ENCODE peak calls at places on chromosome 22, in eight cellular contexts. One of them, this sample, is unnamed.

GRCh38 chr22:42752912-42753311 is 32.2 kb upstream of the A4GALT start:
- ATAC-seq in upper lobe of left lung: no peak
- ATAC-seq in K562: no peak
- ATAC-seq in GM23338: no peak
- ATAC-seq in GM12878: peak; percentile 80
- ATAC-seq in HCT116: no peak
- ATAC-seq in HepG2: no peak
- ATAC-seq in Panc1: no peak
- ATAC-seq in this sample: no peak

GRCh38 chr22:48618326-48618725 is 1209.3 kb downstream of the BRD1 start:
- ATAC-seq in upper lobe of left lung: no peak
- ATAC-seq in K562: no peak
- ATAC-seq in GM12878: no peak
- ATAC-seq in GM23338: no peak
- ATAC-seq in HepG2: no peak
- ATAC-seq in Panc1: no peak
- ATAC-seq in HCT116: no peak
- ATAC-seq in this sample: no peak

GRCh38 chr22:45911601-45912271 is 65.2 kb downstream of the WNT7B start:
- ATAC-seq in K562: peak; percentile 63
- ATAC-seq in GM23338: peak; percentile 25
- ATAC-seq in HepG2: peak; percentile 25
- ATAC-seq in HCT116: peak; percentile 82
- ATAC-seq in GM12878: no peak
- ATAC-seq in Panc1: no peak
- ATAC-seq in upper lobe of left lung: peak; percentile 85
- ATAC-seq in this sample: no peak

GRCh38 chr22:50261615-50262459 is at the start of gene MAPK12:
- ATAC-seq in upper lobe of left lung: no peak
- ATAC-seq in K562: peak; percentile 76
- ATAC-seq in HepG2: peak; percentile 2
- ATAC-seq in GM23338: peak; percentile 48
- ATAC-seq in GM12878: peak; percentile 78
- ATAC-seq in HCT116: peak; percentile 73
- ATAC-seq in Panc1: peak; percentile 62
- ATAC-seq in this sample: peak; percentile 52

GRCh38 chr22:22348127-22348814 is 103.7 kb downstream of the VPREB1 start:
- ATAC-seq in HepG2: peak; percentile 95
- ATAC-seq in upper lobe of left lung: no peak
- ATAC-seq in K562: peak; percentile 73
- ATAC-seq in GM23338: peak; percentile 84
- ATAC-seq in Panc1: peak; percentile 51
- ATAC-seq in GM12878: peak; percentile 66
- ATAC-seq in HCT116: peak; percentile 95
- ATAC-seq in this sample: no peak

GRCh38 chr22:28620244-28620922 is 59.3 kb downstream of the TTC28 start:
- ATAC-seq in K562: no peak
- ATAC-seq in upper lobe of left lung: no peak
- ATAC-seq in GM12878: no peak
- ATAC-seq in HepG2: no peak
- ATAC-seq in HCT116: no peak
- ATAC-seq in GM23338: no peak
- ATAC-seq in Panc1: no peak
- ATAC-seq in this sample: peak; percentile 46

GRCh38 chr22:38788016-38788415 is 5.9 kb downstream of the DNAL4 start:
- ATAC-seq in K562: no peak
- ATAC-seq in upper lobe of left lung: no peak
- ATAC-seq in Panc1: no peak
- ATAC-seq in HCT116: no peak
- ATAC-seq in GM12878: no peak
- ATAC-seq in HepG2: no peak
- ATAC-seq in GM23338: no peak
- ATAC-seq in this sample: no peak

GRCh38 chr22:33561149-33561807 is 359.0 kb downstream of the LARGE1 start:
- ATAC-seq in Panc1: no peak
- ATAC-seq in GM12878: no peak
- ATAC-seq in upper lobe of left lung: no peak
- ATAC-seq in HCT116: no peak
- ATAC-seq in K562: no peak
- ATAC-seq in HepG2: peak; percentile 69
- ATAC-seq in GM23338: no peak
- ATAC-seq in this sample: no peak

GRCh38 chr22:38845368-38845740 is 1.5 kb upstream of the NPTXR start:
- ATAC-seq in GM23338: no peak
- ATAC-seq in upper lobe of left lung: no peak
- ATAC-seq in GM12878: no peak
- ATAC-seq in HepG2: no peak
- ATAC-seq in K562: no peak
- ATAC-seq in Panc1: no peak
- ATAC-seq in HCT116: no peak
- ATAC-seq in this sample: no peak

GRCh38 chr22:37675930-37676571 is 615 bp downstream of the LGALS1 start:
- ATAC-seq in K562: peak; percentile 5
- ATAC-seq in HepG2: peak; percentile 17
- ATAC-seq in GM12878: peak; percentile 35
- ATAC-seq in Panc1: peak; percentile 24
- ATAC-seq in upper lobe of left lung: no peak
- ATAC-seq in GM23338: peak; percentile 3
- ATAC-seq in HCT116: peak; percentile 7
- ATAC-seq in this sample: no peak

DNA sequence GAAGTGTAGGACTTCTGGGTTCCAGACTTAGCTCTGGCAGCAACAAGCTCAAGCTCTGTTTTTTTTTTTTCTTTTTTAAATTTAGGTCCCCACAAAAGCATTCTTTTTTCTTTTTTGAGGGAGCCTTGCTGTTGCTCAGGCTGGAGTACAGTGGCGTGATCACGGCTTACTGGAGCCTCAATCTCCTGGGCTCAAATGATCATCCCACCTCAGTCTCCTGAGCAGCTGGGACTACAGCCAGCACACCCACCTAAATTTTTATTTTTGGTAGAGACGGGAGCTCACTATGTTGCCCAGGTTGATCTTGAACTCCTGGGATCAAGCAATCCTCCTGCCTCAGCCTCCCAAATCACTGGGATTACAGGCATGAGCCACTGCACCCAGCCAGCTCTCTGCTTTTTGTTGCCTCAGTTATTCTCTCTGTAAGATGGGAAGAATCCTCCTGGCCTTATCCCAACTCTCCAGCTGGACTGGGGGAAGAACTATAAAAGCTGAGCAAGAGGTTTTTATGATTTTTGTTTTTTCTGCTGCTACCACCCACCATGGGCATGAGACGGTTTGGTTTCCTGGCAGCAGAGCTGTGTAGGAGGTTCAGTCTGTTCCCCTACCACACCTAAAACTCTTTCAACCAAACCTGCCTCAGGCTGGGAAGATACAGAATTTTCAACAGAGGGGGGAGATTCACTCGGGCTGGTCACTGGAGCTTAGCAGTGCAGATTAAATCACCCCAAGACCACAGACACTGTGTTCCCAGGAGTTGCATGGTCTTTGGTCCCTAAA is 11.6 kb upstream of the MTFP1 start:
- ATAC-seq in Panc1: no peak
- ATAC-seq in GM23338: no peak
- ATAC-seq in HepG2: no peak
- ATAC-seq in HCT116: no peak
- ATAC-seq in GM12878: no peak
- ATAC-seq in K562: no peak
- ATAC-seq in upper lobe of left lung: no peak
- ATAC-seq in this sample: no peak
- H3K4me3 ChIP-seq in Panc1: no peak overlapping the region
- H3K4me3 ChIP-seq in GM23338: no peak overlapping the region
- H3K4me3 ChIP-seq in HepG2: no peak overlapping the region
- H3K4me3 ChIP-seq in HCT116: no peak overlapping the region
- H3K4me3 ChIP-seq in GM12878: no peak overlapping the region
- H3K4me3 ChIP-seq in K562: no peak overlapping the region
- H3K4me3 ChIP-seq in upper lobe of left lung: no peak overlapping the region
- H3K4me3 ChIP-seq in this sample: no peak overlapping the region

DNA sequence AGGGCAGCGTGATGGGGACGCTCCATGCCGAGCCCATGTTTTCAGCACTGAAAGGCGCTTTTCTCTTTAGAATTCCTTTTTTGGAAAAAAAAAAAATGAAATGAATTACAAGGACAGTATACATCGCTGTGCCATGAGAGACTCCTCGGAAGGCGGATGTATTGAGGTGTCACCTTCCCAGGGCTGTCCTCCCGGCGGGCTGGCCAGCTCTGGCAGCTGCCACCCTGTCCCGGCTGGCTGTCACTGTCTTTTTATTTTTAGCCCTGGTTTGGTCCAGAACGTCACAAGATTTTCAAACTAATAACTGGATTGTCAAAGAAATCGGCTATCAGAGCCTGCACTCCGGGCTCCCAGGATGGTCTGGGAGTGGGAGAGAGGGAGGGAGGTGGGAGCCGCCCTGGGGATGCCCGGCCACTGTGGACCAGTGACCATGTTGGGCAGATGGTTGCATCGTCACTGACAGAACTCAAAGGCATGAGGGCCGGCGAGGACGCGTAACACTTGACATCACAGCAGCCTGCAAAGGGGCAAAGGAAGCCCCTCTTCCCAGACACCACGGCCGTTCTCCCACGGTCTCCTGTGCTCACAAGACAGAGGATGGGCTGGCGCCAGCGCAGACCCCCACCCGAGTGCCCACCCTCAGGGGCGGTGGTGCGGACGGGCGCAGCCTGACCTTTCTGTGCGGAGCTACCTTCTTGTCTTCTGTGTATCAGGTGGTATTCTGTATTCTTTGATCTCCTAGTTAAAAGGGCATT is 392.9 kb downstream of the TBC1D22A start:
- ATAC-seq in HCT116: no peak
- ATAC-seq in K562: no peak
- ATAC-seq in upper lobe of left lung: no peak
- ATAC-seq in HepG2: no peak
- ATAC-seq in GM23338: no peak
- ATAC-seq in Panc1: no peak
- ATAC-seq in GM12878: no peak
- ATAC-seq in this sample: no peak
- TF ChIP-seq POLR2AphosphoS5 in HCT116: no peak
- TF ChIP-seq POLR2AphosphoS5 in K562: no peak
- TF ChIP-seq POLR2AphosphoS5 in upper lobe of left lung: no peak
- TF ChIP-seq POLR2AphosphoS5 in HepG2: no peak
- TF ChIP-seq POLR2AphosphoS5 in GM23338: no peak
- TF ChIP-seq POLR2AphosphoS5 in Panc1: no peak
- TF ChIP-seq POLR2AphosphoS5 in GM12878: no peak
- TF ChIP-seq POLR2AphosphoS5 in this sample: no peak

DNA sequence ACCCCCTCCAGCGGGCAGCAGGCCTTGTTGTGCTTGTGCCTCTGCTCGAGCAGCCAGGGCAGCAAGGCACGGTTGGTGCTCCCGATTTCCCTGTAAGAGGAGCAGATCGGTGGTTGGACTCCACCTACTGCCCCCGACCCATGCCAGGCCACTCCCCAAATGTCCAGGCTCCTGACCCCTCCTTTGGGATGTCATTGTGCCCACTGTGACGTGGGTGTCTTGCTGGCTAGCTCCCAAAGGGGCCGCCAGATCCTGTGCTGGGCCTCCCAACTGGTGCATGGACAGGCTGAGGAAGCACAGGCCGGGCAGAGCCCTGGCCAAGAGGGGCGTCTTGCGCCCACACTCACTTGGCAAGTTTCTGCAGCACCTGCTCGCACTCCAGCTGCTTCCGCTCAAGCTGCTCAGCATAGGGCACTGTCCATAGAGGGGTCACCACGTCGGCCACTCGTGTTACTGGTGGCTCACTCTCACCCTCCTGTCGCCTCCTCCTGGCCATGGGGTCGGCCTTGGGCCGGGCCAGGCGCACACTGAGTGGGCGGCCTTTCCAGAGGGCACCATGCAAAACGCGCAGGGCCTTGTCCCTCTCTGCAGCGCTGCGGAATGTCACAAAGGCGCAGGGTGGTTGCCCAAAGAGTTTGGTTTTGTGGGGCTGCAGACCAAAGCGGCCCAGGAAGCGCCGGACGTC is at the start of gene RANBP1:
- ATAC-seq in upper lobe of left lung: no peak
- ATAC-seq in HepG2: no peak
- ATAC-seq in Panc1: no peak
- ATAC-seq in GM12878: no peak
- ATAC-seq in K562: peak; percentile 3
- ATAC-seq in HCT116: no peak
- ATAC-seq in GM23338: no peak
- ATAC-seq in this sample: no peak
- H3K4me3 ChIP-seq in upper lobe of left lung: peak within 1 kb of the TSS; percentile 90
- H3K4me3 ChIP-seq in HepG2: peak within 1 kb of the TSS; percentile 85
- H3K4me3 ChIP-seq in Panc1: peak within 1 kb of the TSS; percentile 86
- H3K4me3 ChIP-seq in GM12878: peak within 1 kb of the TSS; percentile 83
- H3K4me3 ChIP-seq in K562: peak within 1 kb of the TSS; percentile 63
- H3K4me3 ChIP-seq in HCT116: peak within 1 kb of the TSS; percentile 77
- H3K4me3 ChIP-seq in GM23338: peak within 1 kb of the TSS; percentile 98
- H3K4me3 ChIP-seq in this sample: peak within 1 kb of the TSS; percentile 91

DNA sequence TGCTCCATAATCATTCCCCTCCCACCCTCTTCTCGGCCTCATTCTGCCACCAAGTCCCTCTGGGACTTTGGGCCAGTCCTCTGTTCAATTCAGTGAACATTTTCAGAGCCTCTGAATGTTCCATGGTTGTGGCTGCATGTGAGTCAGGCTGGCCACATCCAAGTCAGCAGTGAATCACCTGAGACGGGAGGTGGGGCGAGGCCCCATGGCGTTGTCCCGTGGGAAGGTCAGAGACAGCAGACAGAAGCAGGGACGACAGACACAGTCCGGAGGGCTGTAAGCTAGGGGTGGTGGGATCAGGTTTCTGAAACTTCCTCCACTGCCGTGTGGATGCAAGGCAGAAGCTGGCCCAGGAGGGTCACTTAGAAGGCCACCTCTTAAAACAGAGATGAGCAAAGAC is 324.8 kb downstream of the MN1 start:
- ATAC-seq in upper lobe of left lung: no peak
- ATAC-seq in HCT116: peak; percentile 76
- ATAC-seq in GM12878: no peak
- ATAC-seq in GM23338: no peak
- ATAC-seq in K562: no peak
- ATAC-seq in Panc1: peak; percentile 55
- ATAC-seq in HepG2: peak; percentile 27
- ATAC-seq in this sample: no peak
- TF ChIP-seq POLR2AphosphoS5 in upper lobe of left lung: no peak
- TF ChIP-seq POLR2AphosphoS5 in HCT116: no peak
- TF ChIP-seq POLR2AphosphoS5 in GM12878: no peak
- TF ChIP-seq POLR2AphosphoS5 in GM23338: no peak
- TF ChIP-seq POLR2AphosphoS5 in K562: no peak
- TF ChIP-seq POLR2AphosphoS5 in Panc1: no peak
- TF ChIP-seq POLR2AphosphoS5 in HepG2: no peak
- TF ChIP-seq POLR2AphosphoS5 in this sample: no peak